ENCODE peak calls at places on chromosomes 2 and 18, in seven cellular contexts. H, X, A, K, O, M and E are unnamed samples.

GRCh38 chr18:40157120-40157519 is 1797.9 kb upstream of the PIK3C3 start:
- DNase-seq in H (no peak), X (no peak), A (no peak), K (no peak), O (no peak), M (no peak), E (no peak)

GRCh38 chr2:8378016-8378810 is 303.6 kb upstream of the ID2 start:
- DNase-seq in H (no peak), X (no peak), A (no peak), K (no peak), O (no peak), M (no peak), E (no peak)

GRCh38 chr2:218993345-218994315 is at the start of gene CRYBA2:
- DNase-seq in H (no peak), X (no peak), A (peak), K (no peak), O (no peak), M (no peak), E (no peak)

GRCh38 chr18:58580623-58581022 is 48.3 kb downstream of the ALPK2 start:
- DNase-seq in H (no peak), X (peak), A (no peak), K (no peak), O (no peak), M (no peak), E (no peak)

GRCh38 chr2:127647242-127648190 is 1.6 kb downstream of the GPR17 start:
- DNase-seq in H (peak), X (no peak), A (peak), K (peak), O (no peak), M (no peak), E (no peak)

GRCh38 chr2:218569038-218569431 is 396 bp downstream of the CNOT9 start:
- DNase-seq in H (peak), X (peak), A (peak), K (peak), O (no peak), M (peak), E (no peak)

GRCh38 chr18:48538531-48539405 is at the start of gene CTIF:
- DNase-seq in H (peak), X (peak), A (peak), K (peak), O (peak), M (peak), E (peak)

GRCh38 chr2:81991282-81991681 is 1686.7 kb upstream of the LRRTM1 start:
- DNase-seq in H (no peak), X (no peak), A (no peak), K (no peak), O (no peak), M (no peak), E (no peak)

GRCh38 chr2:188046437-188046836 is 245.2 kb upstream of the GULP1 start:
- DNase-seq in H (peak), X (no peak), A (no peak), K (no peak), O (no peak), M (no peak), E (no peak)

GRCh38 chr2:134745546-134745945 is 26.7 kb upstream of the TMEM163 start:
- DNase-seq in H (no peak), X (no peak), A (no peak), K (no peak), O (no peak), M (no peak), E (no peak)

GRCh38 chr2:40169430-40169829 is 282.5 kb downstream of the SLC8A1 start:
- DNase-seq in H (no peak), X (no peak), A (no peak), K (no peak), O (no peak), M (no peak), E (no peak)

GRCh38 chr2:107932483-107932882 is 53.8 kb upstream of the SLC5A7 start:
- DNase-seq in H (no peak), X (no peak), A (no peak), K (no peak), O (no peak), M (no peak), E (no peak)

GRCh38 chr2:18971069-18971378 is 381.7 kb upstream of the NT5C1B start:
- DNase-seq in H (no peak), X (no peak), A (no peak), K (no peak), O (no peak), M (no peak), E (no peak)

GRCh38 chr2:188969236-188970032 is 4.7 kb upstream of the COL3A1 start:
- DNase-seq in H (no peak), X (peak), A (no peak), K (no peak), O (no peak), M (no peak), E (no peak)

GRCh38 chr2:29108225-29108624 is 7.0 kb upstream of the CLIP4 start:
- DNase-seq in H (no peak), X (peak), A (no peak), K (peak), O (peak), M (peak), E (no peak)

GRCh38 chr2:204003276-204003985 is 66.9 kb downstream of the ICOS start:
- DNase-seq in H (no peak), X (no peak), A (no peak), K (no peak), O (no peak), M (no peak), E (no peak)

DNA sequence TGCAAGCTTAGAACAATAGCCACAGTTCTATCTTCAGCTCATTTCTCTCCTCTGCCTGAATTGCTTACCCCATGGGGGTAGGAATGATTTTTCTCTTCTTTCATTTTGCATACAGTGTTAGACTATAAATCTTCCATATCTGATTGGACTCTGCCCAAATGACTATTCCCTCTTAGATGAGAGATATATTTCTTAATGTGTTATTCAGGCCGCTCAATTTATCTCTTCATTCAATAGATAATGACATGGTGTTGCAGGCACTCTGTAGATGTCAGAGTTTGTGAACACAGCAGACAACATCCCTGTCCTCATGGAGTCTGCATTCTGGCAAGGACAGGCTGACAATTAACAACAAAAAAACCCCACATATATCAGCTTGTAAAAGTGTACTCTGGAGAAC is 443.7 kb upstream of the CELF4 start:
- DNase-seq in H (no peak), X (no peak), A (no peak), K (no peak), O (no peak), M (no peak), E (no peak)
- TF ChIP-seq POLR2A in H (no peak), X (no peak), A (no peak), K (no peak), O (no peak), M (no peak), E (no peak)

DNA sequence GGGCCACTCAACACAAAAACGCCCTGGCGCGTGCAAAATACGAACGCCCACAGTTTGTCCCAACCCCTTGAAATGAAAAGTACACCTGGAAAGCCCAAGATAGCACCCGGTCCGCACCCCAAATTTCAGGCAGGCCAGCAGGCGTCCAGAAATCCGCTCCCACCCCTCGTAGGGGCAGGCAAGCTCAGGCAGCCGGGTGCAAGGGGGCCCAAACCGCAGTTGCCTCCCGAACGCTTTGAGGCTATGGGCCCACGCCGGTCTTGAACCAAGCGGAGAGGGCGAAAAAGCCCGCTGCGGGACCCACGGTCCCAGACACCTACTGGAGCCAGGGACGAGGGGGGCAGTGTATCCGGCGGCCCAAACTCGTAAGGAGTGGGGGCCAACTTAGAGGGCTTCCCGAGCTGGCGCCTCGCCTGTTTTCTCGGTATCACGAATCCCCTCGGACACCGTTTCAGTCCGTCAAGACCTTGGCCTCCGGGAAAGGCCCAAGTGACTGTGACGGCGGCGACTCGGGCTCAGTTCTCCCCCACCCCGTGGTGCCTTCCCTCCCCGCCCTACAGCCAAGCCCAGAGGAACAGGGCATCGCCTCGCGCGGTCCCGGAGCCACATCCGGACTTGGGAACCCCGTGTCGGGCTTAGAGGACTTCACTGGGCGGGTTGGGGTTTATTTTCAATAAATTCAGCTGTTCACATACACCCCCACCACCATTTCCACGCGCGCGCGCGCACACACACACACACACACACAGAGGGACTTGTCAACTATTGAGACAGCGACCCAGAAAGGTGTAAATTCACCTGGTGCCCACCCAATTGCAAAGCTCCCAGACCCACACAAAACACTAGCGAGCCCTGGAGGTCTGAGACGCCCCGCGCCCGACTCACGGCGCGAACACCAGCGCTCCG is 6.2 kb upstream of the SATB2 start:
- DNase-seq in H (no peak), X (no peak), A (peak), K (no peak), O (no peak), M (no peak), E (no peak)
- TF ChIP-seq POLR2A in H (no peak), X (no peak), A (no peak), K (no peak), O (no peak), M (no peak), E (no peak)

GRCh38 chr2:176092270-176093144 is at the start of gene HOXD13:
- DNase-seq in H (no peak), X (no peak), A (no peak), K (no peak), O (no peak), M (no peak), E (no peak)
- TF ChIP-seq POLR2A in H (no peak), X (no peak), A (no peak), K (peak), O (no peak), M (no peak), E (no peak)

GRCh38 chr18:12656671-12657047 is 1.2 kb downstream of the SPIRE1 start:
- DNase-seq in H (peak), X (no peak), A (no peak), K (peak), O (no peak), M (no peak), E (no peak)

GRCh38 chr18:12654971-12655370 is 2.9 kb downstream of the SPIRE1 start:
- DNase-seq in H (no peak), X (no peak), A (no peak), K (no peak), O (no peak), M (no peak), E (no peak)

GRCh38 chr18:12659904-12660605 is 2.1 kb upstream of the SPIRE1 start:
- DNase-seq in H (peak), X (peak), A (no peak), K (peak), O (no peak), M (peak), E (no peak)

GRCh38 chr18:12657849-12658829 is at the start of gene SPIRE1:
- DNase-seq in H (peak), X (peak), A (peak), K (peak), O (peak), M (no peak), E (peak)

DNA sequence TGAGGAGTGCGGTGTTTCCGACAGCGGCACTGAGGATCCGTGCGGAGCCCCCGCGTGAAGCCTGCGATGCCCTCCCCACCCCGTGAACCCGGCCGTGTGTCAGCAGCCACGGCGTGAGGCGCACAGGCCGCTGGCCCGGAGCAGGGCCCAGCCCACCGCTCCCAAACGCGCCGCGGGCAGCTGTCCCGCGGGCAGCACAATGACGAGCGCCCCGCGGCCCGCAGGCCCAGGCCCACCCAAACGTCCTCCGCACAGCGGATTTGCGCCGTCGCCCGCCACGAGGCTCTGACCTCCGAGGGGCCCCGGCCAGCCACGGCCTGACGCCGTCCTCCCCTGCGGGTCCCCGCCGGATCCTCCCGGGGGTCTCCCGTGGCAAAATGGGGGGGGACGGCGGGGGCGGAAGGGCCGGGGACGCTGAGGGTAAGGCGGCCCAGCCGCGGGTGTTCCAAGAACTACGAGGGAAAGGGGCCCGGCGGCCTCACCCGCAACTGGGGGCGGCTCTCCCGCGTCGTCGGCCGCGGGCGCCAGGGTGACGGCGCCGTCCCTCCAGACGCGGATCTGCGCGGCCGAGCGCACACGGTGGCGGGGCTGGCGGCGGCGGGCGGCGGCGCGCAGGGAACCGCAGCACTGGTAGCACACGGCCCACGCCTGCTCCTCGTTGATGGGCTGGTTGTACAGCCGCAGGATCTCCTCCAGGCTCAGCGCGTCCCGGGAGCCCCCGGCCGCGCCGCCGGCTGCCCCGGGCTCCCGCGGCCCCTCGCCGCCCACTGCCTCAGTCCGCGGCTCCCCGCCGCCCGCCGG is 659 bp downstream of the SPIRE1 start:
- DNase-seq in H (peak), X (peak), A (peak), K (peak), O (no peak), M (no peak), E (peak)
- TF ChIP-seq POLR2A in H (no peak), X (no peak), A (no peak), K (peak), O (no peak), M (no peak), E (peak)